ENCODE peak calls at places on chromosomes 7 and 10, in eight cellular contexts. One of them, this sample, is unnamed.

GRCh38 chr7:1748774-1749173 is 78.7 kb downstream of the ELFN1 start:
- DNase-seq in left ventricle myocardium inferior: no peak
- DNase-seq in A549: no peak
- DNase-seq in lung: no peak
- DNase-seq in Peyer's patch: no peak
- DNase-seq in CD8-positive, alpha-beta T cell: no peak
- DNase-seq in tibial artery: no peak
- DNase-seq in RWPE2: no peak
- DNase-seq in this sample: no peak

GRCh38 chr7:42351313-42351935 is 114.4 kb upstream of the GLI3 start:
- DNase-seq in left ventricle myocardium inferior: no peak
- DNase-seq in A549: no peak
- DNase-seq in lung: no peak
- DNase-seq in Peyer's patch: no peak
- DNase-seq in CD8-positive, alpha-beta T cell: no peak
- DNase-seq in tibial artery: no peak
- DNase-seq in RWPE2: no peak
- DNase-seq in this sample: no peak

GRCh38 chr7:69861233-69861632 is 263.0 kb downstream of the AUTS2 start:
- DNase-seq in left ventricle myocardium inferior: no peak
- DNase-seq in A549: no peak
- DNase-seq in lung: no peak
- DNase-seq in Peyer's patch: no peak
- DNase-seq in CD8-positive, alpha-beta T cell: no peak
- DNase-seq in tibial artery: no peak
- DNase-seq in RWPE2: no peak
- DNase-seq in this sample: no peak

GRCh38 chr10:131461093-131461492 is 149.6 kb upstream of the TCERG1L start:
- DNase-seq in left ventricle myocardium inferior: no peak
- DNase-seq in A549: no peak
- DNase-seq in lung: no peak
- DNase-seq in Peyer's patch: no peak
- DNase-seq in CD8-positive, alpha-beta T cell: no peak
- DNase-seq in tibial artery: no peak
- DNase-seq in RWPE2: no peak
- DNase-seq in this sample: no peak

GRCh38 chr10:74852406-74852805 is 26.0 kb downstream of the KAT6B start:
- DNase-seq in left ventricle myocardium inferior: no peak
- DNase-seq in A549: no peak
- DNase-seq in lung: no peak
- DNase-seq in Peyer's patch: no peak
- DNase-seq in CD8-positive, alpha-beta T cell: no peak
- DNase-seq in tibial artery: no peak
- DNase-seq in RWPE2: no peak
- DNase-seq in this sample: no peak

GRCh38 chr10:19634163-19634562 is 182.1 kb upstream of the PLXDC2 start:
- DNase-seq in left ventricle myocardium inferior: no peak
- DNase-seq in A549: no peak
- DNase-seq in lung: no peak
- DNase-seq in Peyer's patch: no peak
- DNase-seq in CD8-positive, alpha-beta T cell: no peak
- DNase-seq in tibial artery: no peak
- DNase-seq in RWPE2: no peak
- DNase-seq in this sample: no peak

GRCh38 chr7:75565129-75565528 is 73.0 kb downstream of the SPDYE5 start:
- DNase-seq in left ventricle myocardium inferior: no peak
- DNase-seq in A549: peak; percentile 15
- DNase-seq in lung: peak; percentile 33
- DNase-seq in Peyer's patch: no peak
- DNase-seq in CD8-positive, alpha-beta T cell: no peak
- DNase-seq in tibial artery: no peak
- DNase-seq in RWPE2: peak; percentile 78
- DNase-seq in this sample: no peak

GRCh38 chr7:139876622-139877283 is 47.7 kb downstream of the TBXAS1 start:
- DNase-seq in left ventricle myocardium inferior: no peak
- DNase-seq in A549: no peak
- DNase-seq in lung: no peak
- DNase-seq in Peyer's patch: no peak
- DNase-seq in CD8-positive, alpha-beta T cell: no peak
- DNase-seq in tibial artery: no peak
- DNase-seq in RWPE2: no peak
- DNase-seq in this sample: no peak

GRCh38 chr7:131108212-131108980 is 219.3 kb upstream of the MKLN1 start:
- DNase-seq in left ventricle myocardium inferior: no peak
- DNase-seq in A549: peak; percentile 39
- DNase-seq in lung: no peak
- DNase-seq in Peyer's patch: no peak
- DNase-seq in CD8-positive, alpha-beta T cell: peak; percentile 37
- DNase-seq in tibial artery: no peak
- DNase-seq in RWPE2: no peak
- DNase-seq in this sample: no peak

GRCh38 chr7:131105294-131105802 is 222.3 kb upstream of the MKLN1 start:
- DNase-seq in left ventricle myocardium inferior: no peak
- DNase-seq in A549: peak; percentile 50
- DNase-seq in lung: no peak
- DNase-seq in Peyer's patch: no peak
- DNase-seq in CD8-positive, alpha-beta T cell: no peak
- DNase-seq in tibial artery: peak; percentile 52
- DNase-seq in RWPE2: no peak
- DNase-seq in this sample: no peak

GRCh38 chr7:131105803-131106680 is 221.6 kb upstream of the MKLN1 start:
- DNase-seq in left ventricle myocardium inferior: peak; percentile 82
- DNase-seq in A549: peak; percentile 76
- DNase-seq in lung: peak; percentile 84
- DNase-seq in Peyer's patch: peak; percentile 92
- DNase-seq in CD8-positive, alpha-beta T cell: peak; percentile 75
- DNase-seq in tibial artery: peak; percentile 88
- DNase-seq in RWPE2: peak; percentile 66
- DNase-seq in this sample: peak; percentile 90

GRCh38 chr7:131107343-131108211 is 220.1 kb upstream of the MKLN1 start:
- DNase-seq in left ventricle myocardium inferior: peak; percentile 64
- DNase-seq in A549: peak; percentile 88
- DNase-seq in lung: peak; percentile 77
- DNase-seq in Peyer's patch: peak; percentile 95
- DNase-seq in CD8-positive, alpha-beta T cell: peak; percentile 65
- DNase-seq in tibial artery: peak; percentile 90
- DNase-seq in RWPE2: no peak
- DNase-seq in this sample: peak; percentile 82

DNA sequence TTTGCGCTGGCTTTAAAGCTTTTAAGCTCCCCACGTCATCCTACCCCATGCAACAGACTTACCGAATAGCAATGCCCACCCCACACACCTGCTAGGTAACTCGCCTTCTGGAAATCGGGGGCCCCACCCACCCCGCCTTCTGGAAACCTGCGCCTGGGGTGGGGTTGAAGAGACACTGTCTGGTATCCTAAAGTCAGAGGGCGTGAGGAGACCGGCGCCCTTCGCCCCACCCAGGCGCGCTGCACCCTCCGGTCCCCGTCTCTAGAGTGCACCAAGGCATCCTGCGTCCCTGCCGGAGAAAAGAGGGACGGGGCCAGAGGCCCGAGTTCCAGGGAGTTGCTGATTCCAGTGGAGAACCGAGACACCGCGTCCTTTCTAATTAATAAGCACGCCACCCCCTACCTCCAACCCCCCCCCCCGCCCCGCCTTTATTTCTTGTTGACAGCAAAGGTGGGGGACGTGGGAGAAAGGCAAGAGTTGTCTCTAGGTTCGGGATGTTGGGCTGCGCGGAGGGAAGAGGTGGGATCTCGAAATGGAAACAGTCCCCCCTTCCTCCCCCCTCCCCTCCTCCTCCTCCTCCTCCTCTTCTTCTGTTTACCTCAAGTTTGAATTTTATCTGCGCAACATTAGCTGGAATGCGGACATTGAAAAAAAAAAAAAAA is 220.9 kb upstream of the MKLN1 start:
- DNase-seq in left ventricle myocardium inferior: peak; percentile 42
- DNase-seq in A549: peak; percentile 60
- DNase-seq in lung: peak; percentile 45
- DNase-seq in Peyer's patch: peak; percentile 75
- DNase-seq in CD8-positive, alpha-beta T cell: peak; percentile 50
- DNase-seq in tibial artery: peak; percentile 70
- DNase-seq in RWPE2: peak; percentile 64
- DNase-seq in this sample: peak; percentile 82
- H3K4me1 ChIP-seq in left ventricle myocardium inferior: peaks cover 91% of the 10 kb centered on the region
- H3K4me1 ChIP-seq in A549: peaks cover 31% of the 10 kb centered on the region
- H3K4me1 ChIP-seq in lung: peaks cover 6% of the 10 kb centered on the region
- H3K4me1 ChIP-seq in Peyer's patch: peaks cover 11% of the 10 kb centered on the region
- H3K4me1 ChIP-seq in CD8-positive, alpha-beta T cell: peaks cover 66% of the 10 kb centered on the region
- H3K4me1 ChIP-seq in tibial artery: peaks cover 25% of the 10 kb centered on the region
- H3K4me1 ChIP-seq in RWPE2: peaks cover 24% of the 10 kb centered on the region
- H3K4me1 ChIP-seq in this sample: no peaks in the 10 kb centered on the region

GRCh38 chr7:117873056-117873932 is at the start of gene CTTNBP2:
- DNase-seq in left ventricle myocardium inferior: peak; percentile 63
- DNase-seq in A549: peak; percentile 17
- DNase-seq in lung: peak; percentile 31
- DNase-seq in Peyer's patch: peak; percentile 57
- DNase-seq in CD8-positive, alpha-beta T cell: no peak
- DNase-seq in tibial artery: peak; percentile 42
- DNase-seq in RWPE2: peak; percentile 69
- DNase-seq in this sample: peak; percentile 67

GRCh38 chr7:117875566-117875965 is 2.3 kb upstream of the CTTNBP2 start:
- DNase-seq in left ventricle myocardium inferior: no peak
- DNase-seq in A549: peak; percentile 8
- DNase-seq in lung: no peak
- DNase-seq in Peyer's patch: no peak
- DNase-seq in CD8-positive, alpha-beta T cell: no peak
- DNase-seq in tibial artery: peak; percentile 28
- DNase-seq in RWPE2: no peak
- DNase-seq in this sample: peak; percentile 52

GRCh38 chr7:117871778-117872538 is 1.3 kb downstream of the CTTNBP2 start:
- DNase-seq in left ventricle myocardium inferior: peak; percentile 17
- DNase-seq in A549: no peak
- DNase-seq in lung: no peak
- DNase-seq in Peyer's patch: no peak
- DNase-seq in CD8-positive, alpha-beta T cell: no peak
- DNase-seq in tibial artery: peak; percentile 42
- DNase-seq in RWPE2: no peak
- DNase-seq in this sample: no peak

GRCh38 chr7:117872565-117873055 is 631 bp downstream of the CTTNBP2 start:
- DNase-seq in left ventricle myocardium inferior: peak; percentile 29
- DNase-seq in A549: no peak
- DNase-seq in lung: no peak
- DNase-seq in Peyer's patch: no peak
- DNase-seq in CD8-positive, alpha-beta T cell: no peak
- DNase-seq in tibial artery: peak; percentile 34
- DNase-seq in RWPE2: no peak
- DNase-seq in this sample: peak; percentile 74

DNA sequence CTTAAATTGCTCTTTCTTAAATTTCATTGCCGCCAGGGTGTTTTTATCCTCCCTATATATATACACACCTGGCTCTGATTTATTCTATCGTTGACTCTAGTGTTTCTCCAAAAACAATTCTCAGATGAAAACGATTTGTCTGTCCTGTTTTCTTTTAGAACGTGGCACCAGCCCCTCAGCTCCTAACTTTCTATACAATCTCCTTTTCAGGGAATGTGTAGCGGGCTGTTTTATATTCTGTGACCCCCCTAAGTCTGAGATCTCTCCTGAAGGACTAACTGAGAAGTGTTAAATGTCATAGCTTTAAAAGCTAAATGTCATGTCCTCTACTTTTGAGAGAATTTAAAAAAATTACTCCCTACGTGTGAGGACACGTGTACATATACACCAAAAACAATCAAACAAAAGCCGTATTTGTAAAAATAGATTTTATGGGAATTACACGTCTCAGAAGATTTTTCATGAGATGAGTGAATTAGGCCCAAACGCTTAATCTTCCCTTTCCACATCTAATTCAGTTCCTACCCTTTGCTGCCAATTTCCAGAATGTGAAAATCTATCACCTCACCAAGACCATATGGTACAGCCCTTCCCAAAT is 791 bp upstream of the CTTNBP2 start:
- DNase-seq in left ventricle myocardium inferior: no peak
- DNase-seq in A549: no peak
- DNase-seq in lung: no peak
- DNase-seq in Peyer's patch: no peak
- DNase-seq in CD8-positive, alpha-beta T cell: no peak
- DNase-seq in tibial artery: no peak
- DNase-seq in RWPE2: no peak
- DNase-seq in this sample: no peak
- H3K4me3 ChIP-seq in left ventricle myocardium inferior: peak overlapping the region; percentile 93
- H3K4me3 ChIP-seq in A549: peak overlapping the region; percentile 56
- H3K4me3 ChIP-seq in lung: no peak overlapping the region
- H3K4me3 ChIP-seq in Peyer's patch: peak overlapping the region; percentile 69
- H3K4me3 ChIP-seq in CD8-positive, alpha-beta T cell: no peak overlapping the region
- H3K4me3 ChIP-seq in tibial artery: peak overlapping the region; percentile 96
- H3K4me3 ChIP-seq in RWPE2: peak overlapping the region; percentile 53
- H3K4me3 ChIP-seq in this sample: peak overlapping the region; percentile 86

GRCh38 chr10:90912854-90913479 is 7.9 kb downstream of the ANKRD1 start:
- DNase-seq in left ventricle myocardium inferior: no peak
- DNase-seq in A549: no peak
- DNase-seq in lung: no peak
- DNase-seq in Peyer's patch: no peak
- DNase-seq in CD8-positive, alpha-beta T cell: no peak
- DNase-seq in tibial artery: no peak
- DNase-seq in RWPE2: no peak
- DNase-seq in this sample: no peak

GRCh38 chr10:90916392-90917110 is 4.3 kb downstream of the ANKRD1 start:
- DNase-seq in left ventricle myocardium inferior: no peak
- DNase-seq in A549: no peak
- DNase-seq in lung: no peak
- DNase-seq in Peyer's patch: no peak
- DNase-seq in CD8-positive, alpha-beta T cell: no peak
- DNase-seq in tibial artery: no peak
- DNase-seq in RWPE2: no peak
- DNase-seq in this sample: no peak

GRCh38 chr10:90915141-90916075 is 5.5 kb downstream of the ANKRD1 start:
- DNase-seq in left ventricle myocardium inferior: no peak
- DNase-seq in A549: no peak
- DNase-seq in lung: no peak
- DNase-seq in Peyer's patch: no peak
- DNase-seq in CD8-positive, alpha-beta T cell: no peak
- DNase-seq in tibial artery: no peak
- DNase-seq in RWPE2: no peak
- DNase-seq in this sample: no peak

GRCh38 chr10:90912176-90912575 is 8.7 kb downstream of the ANKRD1 start:
- DNase-seq in left ventricle myocardium inferior: no peak
- DNase-seq in A549: no peak
- DNase-seq in lung: no peak
- DNase-seq in Peyer's patch: no peak
- DNase-seq in CD8-positive, alpha-beta T cell: no peak
- DNase-seq in tibial artery: no peak
- DNase-seq in RWPE2: no peak
- DNase-seq in this sample: no peak

DNA sequence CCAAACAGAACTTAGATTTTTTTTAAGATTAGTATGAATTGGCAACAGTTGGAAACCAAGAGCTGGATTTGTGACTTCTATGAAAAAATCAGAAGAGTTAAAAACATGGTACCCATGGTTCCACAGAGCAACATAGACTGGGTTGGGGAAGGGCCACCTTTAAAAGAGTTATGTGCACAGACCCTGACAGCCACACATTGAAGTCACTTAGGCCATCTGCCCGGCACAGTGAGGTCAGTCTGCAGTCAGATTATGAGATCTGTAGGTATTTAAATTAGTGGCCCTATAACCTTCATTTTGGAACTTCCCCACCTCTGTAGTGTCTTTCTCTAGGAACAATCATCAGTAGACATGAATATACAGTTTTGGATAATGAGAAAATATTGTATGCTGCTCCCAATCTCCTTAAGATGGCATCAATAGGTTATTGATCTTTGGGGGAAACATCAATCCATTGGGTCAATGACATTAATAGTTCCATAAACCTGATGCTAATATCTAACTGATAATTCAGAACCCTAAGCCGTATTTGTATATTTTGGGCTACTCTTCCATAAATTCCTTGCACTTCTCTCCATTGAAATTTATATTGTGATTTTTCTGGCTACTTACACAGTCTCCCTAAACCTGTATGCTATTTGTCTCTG is 7.0 kb downstream of the ANKRD1 start:
- DNase-seq in left ventricle myocardium inferior: no peak
- DNase-seq in A549: no peak
- DNase-seq in lung: no peak
- DNase-seq in Peyer's patch: no peak
- DNase-seq in CD8-positive, alpha-beta T cell: no peak
- DNase-seq in tibial artery: no peak
- DNase-seq in RWPE2: no peak
- DNase-seq in this sample: no peak
- H3K4me1 ChIP-seq in left ventricle myocardium inferior: peaks cover 8% of the 10 kb centered on the region
- H3K4me1 ChIP-seq in A549: peaks cover 13% of the 10 kb centered on the region
- H3K4me1 ChIP-seq in lung: no peaks in the 10 kb centered on the region
- H3K4me1 ChIP-seq in Peyer's patch: no peaks in the 10 kb centered on the region
- H3K4me1 ChIP-seq in CD8-positive, alpha-beta T cell: no peaks in the 10 kb centered on the region
- H3K4me1 ChIP-seq in tibial artery: no peaks in the 10 kb centered on the region
- H3K4me1 ChIP-seq in RWPE2: peaks cover 6% of the 10 kb centered on the region
- H3K4me1 ChIP-seq in this sample: no peaks in the 10 kb centered on the region

DNA sequence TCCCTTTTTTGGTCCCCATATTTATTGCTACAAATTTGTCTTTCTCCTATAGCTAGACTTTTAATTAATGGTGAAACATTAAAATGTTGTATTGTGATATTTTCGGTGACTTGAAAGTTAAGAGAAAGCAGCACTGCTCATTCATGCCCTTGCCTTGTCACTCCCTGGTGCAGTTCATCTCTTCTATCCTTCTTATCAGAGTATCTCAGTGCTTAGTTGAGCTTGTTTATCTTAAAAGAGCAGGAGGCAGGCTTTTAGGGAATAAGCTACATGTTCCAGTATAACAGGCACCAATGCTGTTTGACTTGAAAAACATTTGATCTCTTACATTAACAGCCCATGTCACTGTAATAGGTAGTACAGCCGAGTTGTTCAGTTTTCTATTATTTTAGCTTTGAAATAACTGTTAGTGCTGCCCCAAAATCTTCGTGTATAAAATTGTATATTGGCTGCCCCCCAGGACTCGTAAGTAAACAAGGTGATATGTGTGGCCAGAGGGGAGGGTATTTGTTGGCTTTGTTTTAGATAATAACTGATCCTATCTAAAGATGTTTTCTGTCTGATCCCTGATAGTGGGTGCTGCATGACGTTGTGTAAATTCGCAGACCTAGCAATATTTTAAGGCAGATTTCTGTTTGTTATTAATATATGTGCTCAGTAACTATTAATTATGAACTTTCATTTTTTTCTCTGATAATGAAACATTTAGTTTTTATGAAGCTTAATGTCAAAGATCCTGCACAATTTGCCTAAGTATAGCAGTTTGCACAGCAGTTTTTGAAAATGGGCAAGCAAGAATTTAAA is 96.5 kb downstream of the BTRC start:
- DNase-seq in left ventricle myocardium inferior: no peak
- DNase-seq in A549: no peak
- DNase-seq in lung: no peak
- DNase-seq in Peyer's patch: no peak
- DNase-seq in CD8-positive, alpha-beta T cell: no peak
- DNase-seq in tibial artery: no peak
- DNase-seq in RWPE2: no peak
- DNase-seq in this sample: no peak
- H3K4me3 ChIP-seq in left ventricle myocardium inferior: no peak overlapping the region
- H3K4me3 ChIP-seq in A549: no peak overlapping the region
- H3K4me3 ChIP-seq in lung: no peak overlapping the region
- H3K4me3 ChIP-seq in Peyer's patch: no peak overlapping the region
- H3K4me3 ChIP-seq in CD8-positive, alpha-beta T cell: no peak overlapping the region
- H3K4me3 ChIP-seq in tibial artery: no peak overlapping the region
- H3K4me3 ChIP-seq in RWPE2: no peak overlapping the region
- H3K4me3 ChIP-seq in this sample: no peak overlapping the region